ENCODE peak calls at places on chromosomes 5 and 9, in four cellular contexts. Q is endothelial cell of umbilical vein, R is K562, B is A549. G is an unnamed sample.

GRCh38 chr5:41071975-41072374 is 833 bp upstream of the MROH2B start:
- DNase-seq in R (no peak), Q (no peak), B (no peak), G (no peak)

GRCh38 chr9:124266139-124266825 is 8.5 kb downstream of the NEK6 start:
- DNase-seq in B (no peak), R (no peak), Q (peak; percentile 43), G (no peak)

GRCh38 chr5:112036206-112036605 is 279.2 kb upstream of the NREP start:
- DNase-seq in R (no peak), B (no peak), Q (no peak), G (no peak)

GRCh38 chr5:84255318-84255717 is 129.4 kb downstream of the EDIL3 start:
- DNase-seq in R (no peak), Q (peak; percentile 31), B (peak; percentile 18), G (peak; percentile 44)

GRCh38 chr9:134872482-134873231 is 8.0 kb upstream of the FCN2 start:
- DNase-seq in B (no peak), Q (no peak), R (no peak), G (no peak)

GRCh38 chr9:77011973-77012817 is 7.3 kb upstream of the FOXB2 start:
- DNase-seq in R (peak; percentile 57), B (peak; percentile 61), Q (peak; percentile 54), G (peak; percentile 72)

GRCh38 chr9:89178162-89179120 is at the start of gene SHC3:
- DNase-seq in R (no peak), B (no peak), Q (peak; percentile 50), G (peak; percentile 81)

GRCh38 chr5:132225165-132226032 is 2.3 kb downstream of the P4HA2 start:
- DNase-seq in R (no peak), Q (no peak), B (no peak), G (peak; percentile 17)

DNA sequence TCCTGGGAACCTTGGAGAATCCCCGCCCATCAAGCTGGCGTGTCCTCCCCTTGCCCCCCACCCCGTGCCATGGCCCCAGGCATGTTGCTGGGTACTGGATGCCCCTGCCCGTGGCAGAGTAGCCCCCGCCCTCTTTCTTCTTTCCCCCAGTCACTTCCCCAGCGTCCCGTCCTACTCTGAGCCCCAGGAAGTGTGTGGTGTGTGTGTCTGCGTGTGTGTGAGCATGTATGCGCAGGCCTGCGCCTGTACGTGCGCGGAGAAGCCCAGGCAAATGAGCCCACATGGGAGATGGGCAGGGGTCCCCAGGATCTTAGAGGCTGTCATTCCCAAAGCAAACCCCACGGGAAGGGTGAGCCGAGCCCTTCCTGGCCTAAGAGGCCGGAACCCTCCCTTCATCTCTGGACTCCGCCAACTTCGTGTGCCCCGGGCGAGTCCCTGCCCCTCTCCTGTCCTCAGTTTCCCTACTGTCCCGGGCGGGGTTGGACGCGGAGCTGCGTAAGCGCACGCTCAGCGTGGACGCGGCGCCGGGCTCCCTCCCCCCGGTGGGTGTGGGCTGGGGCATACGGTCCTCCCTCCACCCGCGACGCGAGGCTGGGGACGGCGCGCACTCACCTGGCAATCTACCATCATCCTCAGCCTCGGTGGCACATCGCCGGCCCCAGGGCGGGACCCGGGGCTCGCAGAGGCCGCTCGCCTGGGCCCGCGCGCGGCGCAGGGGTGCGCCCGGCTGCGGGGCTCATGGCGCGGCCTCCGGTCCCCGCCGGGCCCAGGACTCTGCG is 15.2 kb downstream of the GBGT1 start:
- DNase-seq in B (no peak), R (no peak), Q (peak; percentile 47), G (peak; percentile 71)
- TF ChIP-seq POLR2A in B (no peak), R (peak; percentile 44), Q (peak; percentile 35), G (no peak)

GRCh38 chr9:15277400-15278137 is 29.4 kb downstream of the TTC39B start:
- DNase-seq in B (peak; percentile 22), R (no peak), Q (peak; percentile 48), G (peak; percentile 37)
- TF ChIP-seq MYC in B (no peak), R (no peak), Q (no peak), G (no peak)

DNA sequence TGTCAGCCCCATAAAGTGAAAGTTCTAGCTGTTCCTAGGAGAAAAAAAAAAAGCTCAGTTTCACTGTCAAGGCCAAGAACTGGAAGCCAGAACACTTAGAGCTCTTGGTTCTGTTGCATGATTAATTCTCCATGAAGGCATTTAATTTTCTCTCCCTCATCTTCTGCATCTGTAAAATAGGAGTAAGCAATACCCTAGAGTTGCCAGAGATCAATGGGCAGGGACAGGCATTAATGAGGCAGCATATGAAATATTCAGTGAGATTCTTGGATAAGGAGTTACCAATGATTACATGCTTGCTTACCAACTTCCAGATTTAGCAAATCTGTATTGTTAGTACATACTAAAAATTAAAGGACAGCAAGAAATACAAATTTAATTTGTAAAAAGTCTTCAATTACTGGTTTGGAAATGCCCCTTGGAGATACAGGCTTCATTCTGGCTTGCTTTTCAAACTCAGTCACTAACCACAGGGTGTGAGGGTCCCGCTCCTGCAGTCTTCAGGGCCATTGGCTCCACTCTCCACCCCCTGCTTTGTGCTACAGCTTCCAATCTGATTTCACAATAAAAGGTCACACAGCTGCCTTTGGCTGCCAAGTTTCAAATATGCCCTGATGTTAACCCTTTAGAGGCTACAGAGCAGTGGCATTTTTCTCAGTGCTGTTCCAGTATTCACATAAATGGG is 624.6 kb downstream of the BNC2 start:
- DNase-seq in B (peak; percentile 28), R (no peak), Q (no peak), G (no peak)
- TF ChIP-seq MAX in B (peak; percentile 35), R (no peak), Q (no peak), G (no peak)

DNA sequence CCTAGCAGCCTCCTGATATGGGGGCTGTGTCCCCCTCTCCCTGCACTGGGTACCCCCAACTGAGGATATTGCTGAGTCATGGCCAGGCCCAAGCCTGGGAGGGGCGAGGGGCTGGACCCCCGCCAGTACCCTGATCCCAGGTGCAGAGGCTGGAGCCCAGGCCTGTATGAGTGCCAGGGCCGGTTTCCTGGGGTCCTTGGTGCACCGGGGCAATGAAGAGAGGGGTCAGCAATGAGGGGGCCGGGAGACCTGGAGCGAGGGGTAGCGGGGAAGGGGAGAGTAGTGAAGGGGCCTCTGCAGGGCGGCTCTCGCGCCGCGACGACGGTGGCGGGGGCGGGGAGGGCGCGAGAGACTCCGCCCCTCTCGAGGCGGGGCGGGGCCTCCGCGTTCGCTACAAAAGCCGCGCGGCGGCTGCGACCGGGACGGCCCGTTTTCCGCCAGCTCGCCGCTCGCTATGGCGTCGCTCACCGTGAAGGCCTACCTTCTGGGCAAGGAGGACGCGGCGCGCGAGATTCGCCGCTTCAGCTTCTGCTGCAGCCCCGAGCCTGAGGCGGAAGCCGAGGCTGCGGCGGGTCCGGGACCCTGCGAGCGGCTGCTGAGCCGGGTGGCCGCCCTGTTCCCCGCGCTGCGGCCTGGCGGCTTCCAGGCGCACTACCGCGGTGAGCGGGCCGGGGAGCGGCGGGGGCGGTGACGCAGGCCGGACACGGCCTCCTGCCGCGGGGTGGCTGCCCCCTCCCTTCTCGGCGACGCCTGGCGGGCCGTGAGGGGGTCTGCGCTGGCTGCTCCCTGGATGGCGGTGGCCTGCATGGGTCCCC is at the start of gene SQSTM1:
- DNase-seq in B (peak; percentile 87), R (peak; percentile 92), Q (peak; percentile 80), G (peak; percentile 79)
- TF ChIP-seq POLR2A in B (peak; percentile 100), R (peak; percentile 98), Q (peak; percentile 99), G (peak; percentile 94)

GRCh38 chr5:72018158-72018803 is 89.0 kb upstream of the MAP1B start:
- DNase-seq in B (peak; percentile 74), R (peak; percentile 66), Q (peak; percentile 64), G (peak; percentile 65)

GRCh38 chr5:72010395-72010794 is 96.9 kb upstream of the MAP1B start:
- DNase-seq in R (no peak), Q (no peak), B (no peak), G (no peak)

GRCh38 chr5:72009280-72009679 is 98.0 kb upstream of the MAP1B start:
- DNase-seq in R (no peak), B (no peak), Q (no peak), G (no peak)

GRCh38 chr5:72013741-72014703 is 93.3 kb upstream of the MAP1B start:
- DNase-seq in R (no peak), B (no peak), Q (no peak), G (no peak)

GRCh38 chr5:72015103-72015548 is 92.1 kb upstream of the MAP1B start:
- DNase-seq in Q (no peak), R (peak; percentile 37), B (peak; percentile 83), G (peak; percentile 23)
- TF ChIP-seq MYC in Q (no peak), R (peak; percentile 22), B (no peak), G (no peak)

DNA sequence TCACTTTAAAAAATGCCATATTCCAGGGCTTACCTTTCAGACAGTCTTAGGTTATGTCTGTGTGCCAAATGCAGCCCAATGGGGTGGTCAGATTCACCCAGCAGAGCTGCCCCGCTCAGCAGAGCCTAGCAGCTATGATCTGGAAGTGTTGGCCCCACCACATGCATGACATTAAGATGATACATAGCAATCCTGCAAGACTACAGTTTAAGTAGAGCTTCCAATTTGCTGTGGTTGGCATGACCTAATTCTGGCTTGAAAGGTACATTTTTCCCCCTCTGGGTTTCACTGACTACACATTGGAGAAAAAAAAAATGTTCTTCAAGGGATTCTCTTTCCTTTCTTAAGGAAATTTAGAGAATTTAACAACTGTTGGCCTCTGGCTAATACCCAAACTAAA is 22.5 kb downstream of the MEF2C start:
- DNase-seq in Q (no peak), B (no peak), R (no peak), G (no peak)
- TF ChIP-seq MAX in Q (no peak), B (no peak), R (no peak), G (no peak)

GRCh38 chr5:147509710-147510651 is at the start of gene DPYSL3:
- DNase-seq in Q (peak; percentile 90), R (no peak), B (peak; percentile 73), G (no peak)
- TF ChIP-seq POLR2A in Q (peak; percentile 60), R (no peak), B (peak; percentile 37), G (no peak)

DNA sequence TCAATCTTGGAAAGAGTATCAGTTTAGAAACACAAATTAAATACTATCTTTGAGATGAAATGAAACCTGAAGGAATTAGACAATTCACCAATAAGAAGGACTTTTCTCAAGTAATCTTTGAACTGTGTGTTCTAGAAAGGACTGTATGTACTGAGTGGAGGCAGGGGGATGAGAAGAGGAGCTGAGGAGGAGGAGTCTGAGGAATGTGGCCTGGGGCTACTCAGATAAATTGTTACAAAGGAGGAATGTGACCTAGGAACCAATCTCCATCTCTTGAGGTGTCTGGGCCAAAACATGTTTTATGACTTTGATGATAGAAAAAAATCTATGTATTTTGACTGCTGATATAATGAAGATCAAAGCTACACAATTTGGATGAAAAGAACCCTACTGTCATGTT is 124.3 kb upstream of the ANKRD55 start:
- DNase-seq in Q (no peak), B (no peak), R (no peak), G (no peak)
- TF ChIP-seq MYC in Q (no peak), B (no peak), R (no peak), G (no peak)

G was measured in NB4.